ENCODE peak calls at places on chromosomes 5 and 9, in four cellular contexts. T, E, L and A are unnamed samples.

GRCh38 chr5:90792725-90793124 is 234.1 kb downstream of the ADGRV1 start:
- DNase-seq in T (no peak), E (no peak), L (no peak), A (no peak)

GRCh38 chr9:136289651-136290507 is 14.0 kb downstream of the CCDC187 start:
- DNase-seq in T (no peak), E (no peak), L (no peak), A (no peak)

GRCh38 chr5:108366500-108366899 is 15.4 kb downstream of the FBXL17 start:
- DNase-seq in T (no peak), E (no peak), L (no peak), A (no peak)

GRCh38 chr5:307306-307705 is 14.2 kb upstream of the AHRR start:
- DNase-seq in T (no peak), E (no peak), L (no peak), A (no peak)

GRCh38 chr5:160458971-160459800 is 37.5 kb downstream of the PTTG1 start:
- DNase-seq in T (no peak), E (no peak), L (peak), A (no peak)

GRCh38 chr9:111362526-111362925 is 32.5 kb upstream of the OR2K2 start:
- DNase-seq in T (no peak), E (no peak), L (no peak), A (no peak)

GRCh38 chr5:177440990-177441780 is 5.4 kb upstream of the PRR7 start:
- DNase-seq in T (no peak), E (no peak), L (no peak), A (no peak)

GRCh38 chr9:129343119-129343696 is 165.1 kb upstream of the IER5L start:
- DNase-seq in T (no peak), E (no peak), L (no peak), A (no peak)

GRCh38 chr9:93894691-93895079 is 60.5 kb downstream of the BARX1 start:
- DNase-seq in T (no peak), E (no peak), L (no peak), A (no peak)

GRCh38 chr5:73229271-73229670 is 56.3 kb downstream of the TMEM174 start:
- DNase-seq in T (peak), E (no peak), L (no peak), A (no peak)

GRCh38 chr5:14665110-14665822 is 748 bp downstream of the OTULIN start:
- DNase-seq in T (no peak), E (peak), L (no peak), A (peak)

GRCh38 chr9:18338042-18338441 is 135.9 kb upstream of the ADAMTSL1 start:
- DNase-seq in T (peak), E (no peak), L (no peak), A (no peak)

GRCh38 chr5:5422819-5423515 is 490 bp downstream of the ICE1 start:
- DNase-seq in T (no peak), E (peak), L (no peak), A (no peak)

GRCh38 chr5:165076686-165077085 is 1571.3 kb downstream of the MAT2B start:
- DNase-seq in T (no peak), E (no peak), L (no peak), A (no peak)

GRCh38 chr9:114370985-114371335 is 16.8 kb downstream of the AKNA start:
- DNase-seq in T (no peak), E (no peak), L (no peak), A (no peak)

GRCh38 chr9:12718482-12719026 is 25.4 kb downstream of the TYRP1 start:
- DNase-seq in T (peak), E (no peak), L (no peak), A (peak)

GRCh38 chr5:84634256-84634655 is 249.6 kb upstream of the EDIL3 start:
- DNase-seq in T (peak), E (no peak), L (no peak), A (no peak)

GRCh38 chr5:154174091-154174490 is 16.4 kb upstream of the GALNT10 start:
- DNase-seq in T (no peak), E (no peak), L (no peak), A (no peak)

GRCh38 chr9:129640086-129640870 is 1.7 kb downstream of the ASB6 start:
- DNase-seq in T (peak), E (no peak), L (no peak), A (no peak)

GRCh38 chr5:137747848-137748247 is 6.3 kb downstream of the HNRNPA0 start:
- DNase-seq in T (no peak), E (no peak), L (no peak), A (no peak)

GRCh38 chr9:137217276-137218211 is 4.5 kb downstream of the RNF208 start:
- DNase-seq in T (no peak), E (peak), L (no peak), A (no peak)

GRCh38 chr9:126704157-126704941 is 90.6 kb downstream of the LMX1B start:
- DNase-seq in T (peak), E (peak), L (no peak), A (no peak)

GRCh38 chr5:178895615-178896571 is at the start of gene ZFP2:
- DNase-seq in T (peak), E (no peak), L (no peak), A (peak)

GRCh38 chr5:111681414-111681790 is 75.6 kb downstream of the NREP start:
- DNase-seq in T (peak), E (no peak), L (no peak), A (no peak)

DNA sequence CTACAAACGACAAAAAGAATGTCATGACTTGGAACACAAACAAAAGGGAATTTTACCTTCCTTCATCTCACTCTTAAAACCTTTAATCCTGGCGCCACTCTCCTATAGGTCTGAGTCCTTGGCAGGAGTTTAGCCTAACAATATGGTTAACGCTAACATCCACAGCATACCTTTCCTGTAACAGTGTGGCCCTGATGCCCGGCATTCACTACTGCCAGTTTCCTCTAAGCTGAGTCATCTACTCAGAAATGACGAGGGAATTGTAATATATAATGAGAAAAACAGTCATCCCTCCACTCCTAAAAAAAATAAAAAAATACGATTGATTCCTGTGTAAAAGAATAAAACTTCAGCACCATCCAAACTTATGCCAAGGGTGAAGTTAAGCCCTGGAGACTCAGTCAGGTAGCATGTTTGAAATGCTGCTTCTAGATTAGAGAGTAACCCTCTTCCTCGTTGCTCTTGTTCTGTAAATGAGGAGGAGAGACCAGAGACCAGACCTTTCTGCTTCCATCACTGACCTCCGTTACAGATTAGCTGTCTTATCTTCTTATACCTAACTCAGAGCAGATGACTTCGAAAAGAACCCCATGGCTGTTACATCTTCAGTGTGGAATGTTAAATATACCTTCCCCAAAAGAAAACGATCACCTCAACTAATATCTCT is 37.4 kb downstream of the CCDC125 start:
- DNase-seq in T (peak), E (peak), L (no peak), A (peak)
- TF ChIP-seq FOS in T (peak), E (no peak), L (no peak), A (peak)

DNA sequence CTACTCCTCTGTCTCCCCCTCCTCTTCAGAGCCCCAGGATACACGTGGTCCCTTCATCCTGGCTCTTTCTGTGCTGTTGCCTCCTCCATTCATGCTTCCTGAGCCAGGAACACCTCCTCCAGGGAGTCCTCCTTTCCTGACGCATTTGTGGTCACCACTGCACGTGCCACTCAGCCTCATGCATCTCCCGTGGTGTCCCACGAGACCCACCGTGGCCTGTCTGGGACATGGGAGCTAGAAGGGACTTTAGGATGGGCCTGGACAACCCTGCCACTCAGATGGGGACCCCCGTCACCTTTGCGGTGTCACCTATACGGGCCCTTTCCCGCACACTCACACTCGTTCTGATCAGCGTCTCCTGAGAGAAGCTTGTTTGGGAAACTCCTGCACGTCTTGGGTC is 6.7 kb downstream of the GLIPR2 start:
- DNase-seq in T (no peak), E (no peak), L (no peak), A (no peak)
- TF ChIP-seq FOS in T (no peak), E (no peak), L (no peak), A (no peak)

DNA sequence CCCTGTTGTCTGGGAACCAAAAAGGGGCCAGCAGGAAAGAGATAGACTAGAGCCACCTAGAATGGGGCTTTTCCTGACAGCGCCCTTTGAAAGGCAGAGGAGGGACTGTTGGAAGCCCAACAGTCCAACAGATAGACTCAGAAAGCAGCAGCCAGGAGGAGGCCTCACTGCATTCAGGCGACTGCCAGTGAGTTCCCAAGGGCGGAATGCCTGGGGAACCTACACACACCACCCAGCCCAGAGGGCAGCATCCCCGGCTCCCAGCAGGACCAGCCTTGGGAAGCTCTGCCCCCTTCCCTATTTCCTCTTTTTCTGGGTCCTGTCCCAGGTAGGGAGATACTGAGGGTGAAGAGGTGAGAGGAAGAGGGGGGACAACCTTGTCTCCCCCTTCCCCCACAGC is 192.4 kb upstream of the KLF4 start:
- DNase-seq in T (no peak), E (no peak), L (no peak), A (no peak)
- TF ChIP-seq FOS in T (no peak), E (no peak), L (no peak), A (no peak)

GRCh38 chr9:91766301-91766700 is 183.7 kb downstream of the ROR2 start:
- DNase-seq in T (no peak), E (no peak), L (no peak), A (no peak)
- TF ChIP-seq FOS in T (no peak), E (no peak), L (no peak), A (no peak)

GRCh38 chr5:35436441-35437057 is 181.1 kb upstream of the SPEF2 start:
- DNase-seq in T (peak), E (peak), L (no peak), A (peak)
- TF ChIP-seq FOS in T (no peak), E (no peak), L (no peak), A (no peak)

GRCh38 chr9:95733687-95734659 is 141.5 kb upstream of the ERCC6L2 start:
- DNase-seq in T (no peak), E (no peak), L (no peak), A (no peak)
- TF ChIP-seq FOS in T (no peak), E (no peak), L (no peak), A (no peak)

GRCh38 chr5:89045216-89045615 is 162.2 kb upstream of the MEF2C start:
- DNase-seq in T (no peak), E (no peak), L (no peak), A (no peak)

GRCh38 chr5:89044665-89045200 is 161.7 kb upstream of the MEF2C start:
- DNase-seq in T (no peak), E (no peak), L (no peak), A (no peak)

GRCh38 chr5:89042746-89043145 is 159.8 kb upstream of the MEF2C start:
- DNase-seq in T (no peak), E (peak), L (no peak), A (no peak)

GRCh38 chr5:89043676-89044075 is 160.7 kb upstream of the MEF2C start:
- DNase-seq in T (peak), E (peak), L (no peak), A (peak)

GRCh38 chr5:89047591-89047990 is 164.6 kb upstream of the MEF2C start:
- DNase-seq in T (no peak), E (no peak), L (no peak), A (no peak)
- TF ChIP-seq FOS in T (no peak), E (no peak), L (no peak), A (no peak)

DNA sequence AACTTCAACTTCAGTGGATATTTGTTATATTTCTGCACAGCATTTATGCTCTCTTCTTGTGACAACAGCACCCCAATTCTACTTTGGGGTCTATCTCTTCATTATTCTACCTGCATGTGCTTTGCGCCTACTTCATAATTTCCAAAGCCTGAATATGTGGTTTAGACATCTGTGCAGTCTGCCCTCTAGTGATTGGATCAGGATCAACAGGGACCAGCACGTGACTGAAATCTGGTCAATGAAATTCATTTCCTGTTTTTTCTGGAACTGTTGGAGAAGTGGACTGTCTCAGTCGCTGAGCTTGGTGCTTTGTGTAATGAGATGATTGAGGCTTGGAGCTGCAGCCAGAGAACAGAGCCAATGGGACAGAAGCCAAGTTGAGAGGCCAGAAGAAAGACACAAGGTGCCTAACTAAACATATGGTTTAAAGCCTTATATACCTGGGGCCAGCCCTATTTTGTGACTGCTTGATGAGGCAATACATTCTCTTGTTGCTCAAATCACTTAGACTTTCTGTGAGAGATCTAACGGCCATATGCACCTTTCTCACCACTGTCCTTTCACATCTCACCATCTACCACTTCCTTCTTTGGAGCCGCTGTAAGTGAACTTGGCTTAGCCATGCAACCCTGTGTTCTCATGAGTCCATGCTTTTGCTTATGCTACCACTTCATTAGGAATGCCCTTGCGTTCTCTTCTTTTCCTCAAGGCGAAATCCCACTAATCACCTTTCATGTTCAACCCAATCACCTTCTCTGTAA is 68.8 kb upstream of the PPP2R2B start:
- DNase-seq in T (peak), E (peak), L (no peak), A (peak)
- TF ChIP-seq FOS in T (no peak), E (no peak), L (no peak), A (no peak)

DNA sequence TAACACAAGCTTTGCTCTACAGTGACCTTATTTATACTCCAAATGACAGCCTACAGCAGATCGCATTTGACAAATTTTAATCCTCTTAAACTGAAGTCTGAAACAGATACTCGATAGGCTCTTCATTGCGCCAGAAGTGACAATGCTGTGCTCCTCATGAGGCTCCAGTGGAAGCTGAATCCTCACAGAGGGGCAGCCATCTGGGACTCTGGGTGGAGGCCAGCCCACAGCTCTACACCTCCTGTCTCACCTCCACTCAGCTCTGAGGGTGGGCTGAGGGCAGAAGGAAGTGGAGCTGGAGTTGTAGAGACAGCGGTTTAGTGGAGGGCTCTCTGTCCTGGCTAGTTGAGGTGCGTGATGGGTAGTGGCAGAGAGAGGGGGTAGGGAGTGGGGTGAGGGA is 283.3 kb upstream of the ANKRD55 start:
- DNase-seq in T (no peak), E (no peak), L (no peak), A (no peak)
- TF ChIP-seq FOS in T (no peak), E (no peak), L (no peak), A (no peak)

GRCh38 chr5:124744170-124744911 is 2.1 kb downstream of the ZNF608 start:
- DNase-seq in T (peak), E (no peak), L (no peak), A (peak)
- TF ChIP-seq FOS in T (no peak), E (no peak), L (no peak), A (no peak)